ENCODE peak calls at places on chromosome 12, in seven cellular contexts. W is choroid plexus epithelial cell, V is tibial artery, O is sigmoid colon, M is IMR-90, A is mesothelial cell of epicardium, G is esophagus squamous epithelium. N is an unnamed sample.

GRCh38 chr12:95721320-95721719 is 69.2 kb downstream of the NTN4 start:
- DNase-seq in W (peak; percentile 44), V (no peak), O (no peak), M (peak; percentile 33), A (no peak), G (no peak), N (no peak)

GRCh38 chr12:85278598-85279448 is 1.2 kb upstream of the ALX1 start:
- DNase-seq in W (no peak), V (no peak), O (no peak), M (no peak), A (no peak), G (no peak), N (no peak)

GRCh38 chr12:106417926-106418910 is 60.7 kb downstream of the POLR3B start:
- DNase-seq in W (peak; percentile 89), V (no peak), O (no peak), M (peak; percentile 76), A (no peak), G (no peak), N (no peak)

GRCh38 chr12:3550839-3551238 is 59.8 kb downstream of the PRMT8 start:
- DNase-seq in W (no peak), V (no peak), O (no peak), M (no peak), A (no peak), G (no peak), N (no peak)

GRCh38 chr12:72077111-72077820 is 138.6 kb downstream of the TPH2 start:
- DNase-seq in W (no peak), V (no peak), O (no peak), M (no peak), A (no peak), G (no peak), N (no peak)

GRCh38 chr12:122858591-122859302 is 23.5 kb downstream of the HIP1R start:
- DNase-seq in W (no peak), V (no peak), O (no peak), M (no peak), A (no peak), G (no peak), N (no peak)

GRCh38 chr12:5015711-5016492 is 27.8 kb upstream of the KCNA5 start:
- DNase-seq in W (no peak), V (no peak), O (no peak), M (no peak), A (no peak), G (no peak), N (no peak)

GRCh38 chr12:58833844-58834243 is 86.5 kb downstream of the LRIG3 start:
- DNase-seq in W (no peak), V (no peak), O (no peak), M (no peak), A (no peak), G (no peak), N (no peak)

GRCh38 chr12:80064269-80064668 is 35.1 kb upstream of the OTOGL start:
- DNase-seq in W (peak; percentile 68), V (no peak), O (no peak), M (peak; percentile 92), A (no peak), G (no peak), N (no peak)

GRCh38 chr12:101942206-101942605 is 64.8 kb downstream of the DRAM1 start:
- DNase-seq in W (no peak), V (no peak), O (no peak), M (no peak), A (no peak), G (no peak), N (no peak)

GRCh38 chr12:89183985-89184435 is 168.3 kb downstream of the DUSP6 start:
- DNase-seq in W (peak; percentile 85), V (peak; percentile 80), O (peak; percentile 88), M (peak; percentile 72), A (no peak), G (no peak), N (no peak)

GRCh38 chr12:133038310-133038709 is 1.0 kb downstream of the ZNF84 start:
- DNase-seq in W (no peak), V (no peak), O (no peak), M (no peak), A (no peak), G (no peak), N (no peak)

GRCh38 chr12:117718141-117718540 is 250.6 kb downstream of the KSR2 start:
- DNase-seq in W (no peak), V (no peak), O (no peak), M (no peak), A (no peak), G (no peak), N (no peak)

GRCh38 chr12:77204055-77204454 is 138.7 kb upstream of the E2F7 start:
- DNase-seq in W (peak; percentile 19), V (no peak), O (no peak), M (peak; percentile 5), A (no peak), G (no peak), N (no peak)

GRCh38 chr12:67411562-67411961 is 142.4 kb downstream of the CAND1 start:
- DNase-seq in W (no peak), V (no peak), O (no peak), M (no peak), A (no peak), G (no peak), N (no peak)

DNA sequence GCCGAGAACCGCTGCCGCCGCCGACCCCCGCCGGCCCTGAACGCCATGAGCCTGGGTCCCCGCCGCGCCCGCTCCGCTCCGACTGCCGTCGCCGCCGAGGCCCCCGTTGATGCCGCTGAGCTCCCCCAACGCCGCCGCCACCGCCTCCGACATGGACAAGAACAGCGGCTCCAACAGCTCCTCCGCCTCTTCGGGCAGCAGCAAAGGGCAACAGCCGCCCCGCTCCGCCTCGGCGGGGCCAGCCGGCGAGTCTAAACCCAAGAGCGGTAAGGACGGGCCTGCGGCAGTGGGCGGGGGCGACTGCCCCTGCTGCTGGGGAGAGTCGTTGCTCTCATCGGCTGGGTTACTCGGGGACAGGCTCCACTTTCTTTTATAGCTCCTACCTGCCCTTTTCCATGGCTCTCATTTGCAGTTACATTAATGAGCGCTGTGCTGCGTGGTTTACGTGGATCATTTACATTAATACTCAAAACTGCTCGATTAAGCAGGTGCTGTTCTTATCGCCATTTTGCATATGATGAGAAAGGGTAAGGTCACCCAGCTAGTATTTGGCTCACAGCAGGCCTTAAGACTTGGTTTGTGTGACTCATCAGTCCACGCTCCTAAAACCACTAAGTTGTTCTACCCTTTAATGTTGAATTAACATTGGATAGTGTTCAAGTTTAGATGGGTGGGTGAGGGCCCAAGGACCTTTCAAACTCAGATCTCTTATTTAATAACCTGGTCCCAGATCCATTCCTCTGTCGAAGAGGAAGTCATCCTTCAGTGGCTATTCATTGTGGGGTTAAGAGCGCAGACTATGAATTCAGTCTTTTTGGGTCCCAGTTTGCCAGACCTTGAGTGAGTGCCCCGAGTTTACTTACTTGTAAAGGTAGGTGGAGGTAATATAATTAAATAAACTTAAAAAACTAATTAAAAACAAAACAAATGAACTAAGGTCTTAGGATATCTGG is 823 bp downstream of the RNF10 start:
- DNase-seq in W (peak; percentile 89), V (peak; percentile 28), O (no peak), M (peak; percentile 92), A (peak; percentile 35), G (peak; percentile 12), N (peak; percentile 76)
- TF ChIP-seq CTCF in W (no peak), V (no peak), O (no peak), M (no peak), A (no peak), G (no peak), N (no peak)

DNA sequence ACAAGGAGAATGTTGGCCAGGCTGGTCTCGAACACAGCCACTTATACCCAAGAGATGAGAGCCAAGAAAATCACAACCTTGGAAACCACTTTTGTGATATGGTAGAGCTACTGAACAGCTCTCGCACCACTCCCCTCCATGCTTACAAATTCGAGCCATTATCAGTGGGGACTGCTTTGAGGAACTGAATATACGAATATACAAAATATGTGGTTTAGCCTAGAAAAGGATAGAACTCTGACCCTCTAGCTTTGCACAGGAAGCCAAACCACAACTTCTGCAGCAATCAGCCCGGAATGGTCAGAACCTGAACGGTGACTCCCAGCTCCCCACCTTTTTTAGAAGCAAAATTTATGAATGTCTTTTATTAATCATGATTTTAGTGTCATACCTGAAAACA is 129.8 kb upstream of the TMEM132C start:
- DNase-seq in W (no peak), V (no peak), O (no peak), M (no peak), A (no peak), G (no peak), N (no peak)
- TF ChIP-seq CTCF in W (no peak), V (no peak), O (no peak), M (no peak), A (no peak), G (no peak), N (no peak)

DNA sequence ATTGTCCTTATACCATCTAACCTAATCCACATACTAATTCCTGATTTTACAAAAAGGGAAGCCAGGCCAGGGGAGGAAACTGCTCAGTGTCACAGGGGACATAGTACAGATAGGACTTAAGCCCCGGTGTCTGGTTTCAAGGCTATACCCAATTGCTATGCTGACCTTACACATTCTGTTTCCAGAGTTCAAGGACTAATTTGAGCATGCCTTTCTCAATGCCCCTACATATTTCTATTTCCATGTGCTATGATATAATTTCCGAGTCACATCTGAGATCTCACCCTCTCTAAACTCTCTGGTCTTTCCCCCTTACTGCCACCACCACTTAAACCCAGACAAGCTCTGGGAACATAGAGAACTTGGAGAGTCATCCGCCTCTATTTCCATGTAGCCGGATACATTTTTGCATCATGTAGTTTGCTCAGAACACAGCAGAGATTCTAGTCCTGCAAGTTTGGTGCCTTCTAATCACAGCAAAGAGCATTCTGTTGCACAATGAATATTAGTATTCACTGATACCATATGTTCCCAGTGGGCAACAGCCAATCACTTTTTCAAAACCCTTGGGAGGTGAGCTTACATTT is 34.2 kb downstream of the PPM1H start:
- DNase-seq in W (no peak), V (no peak), O (no peak), M (no peak), A (no peak), G (no peak), N (no peak)
- TF ChIP-seq CTCF in W (no peak), V (no peak), O (no peak), M (no peak), A (no peak), G (no peak), N (no peak)

GRCh38 chr12:65133879-65134278 is 12.8 kb upstream of the WIF1 start:
- DNase-seq in W (no peak), V (no peak), O (no peak), M (no peak), A (no peak), G (no peak), N (no peak)
- TF ChIP-seq CTCF in W (no peak), V (no peak), O (no peak), M (no peak), A (no peak), G (no peak), N (no peak)

GRCh38 chr12:6828671-6829531 is 694 bp downstream of the P3H3 start:
- DNase-seq in W (peak; percentile 71), V (peak; percentile 52), O (peak; percentile 84), M (peak; percentile 50), A (no peak), G (no peak), N (no peak)
- TF ChIP-seq CTCF in W (no peak), V (no peak), O (no peak), M (no peak), A (peak; percentile 19), G (no peak), N (no peak)